ENCODE peak calls at places on chromosomes 6 and 20, in nine cellular contexts. V is mammary epithelial cell; Q is caudate nucleus; T is GM12865; P is GM19239; W is activated CD4-positive, alpha-beta T cell treated with anti-CD3 and anti-CD28 coated beads for 48 hours; L is LoVo; F is germinal center; B is NCI-H1930. K is an unnamed sample.

GRCh38 chr6:63478751-63479150 is 93.5 kb upstream of the LOC128125822 start:
- DNase-seq in T (no peak), L (no peak), Q (no peak), B (no peak), P (no peak), F (no peak), W (no peak), V (peak), K (no peak)

GRCh38 chr6:16704706-16705402 is 56.4 kb downstream of the ATXN1 start:
- DNase-seq in Q (no peak), L (no peak), B (no peak), T (peak), P (no peak), V (peak), F (no peak), W (peak), K (no peak)

GRCh38 chr20:63290677-63291472 is 2.1 kb upstream of the COL20A1 start:
- DNase-seq in L (peak), F (peak), Q (no peak), V (peak), T (peak), W (peak), P (peak), B (peak), K (no peak)

GRCh38 chr6:45423111-45423900 is 45.6 kb upstream of the SUPT3H start:
- DNase-seq in B (no peak), W (peak), V (peak), Q (no peak), T (no peak), F (peak), P (no peak), L (no peak), K (no peak)

GRCh38 chr20:50663095-50663821 is 28.1 kb downstream of the RIPOR3 start:
- DNase-seq in L (no peak), P (no peak), T (peak), B (no peak), W (peak), Q (no peak), F (no peak), V (peak), K (no peak)

GRCh38 chr6:54093306-54093705 is 17.9 kb upstream of the MLIP start:
- DNase-seq in P (no peak), W (no peak), B (no peak), T (no peak), L (no peak), V (no peak), F (no peak), Q (no peak), K (no peak)

GRCh38 chr6:34027445-34027936 is 118.4 kb downstream of the GRM4 start:
- DNase-seq in B (peak), Q (no peak), L (peak), F (peak), T (peak), V (peak), W (peak), P (peak), K (peak)

GRCh38 chr6:44701637-44702101 is 314.2 kb downstream of the CDC5L start:
- DNase-seq in V (no peak), Q (no peak), B (no peak), L (no peak), P (no peak), W (no peak), F (no peak), T (no peak), K (no peak)

GRCh38 chr6:137099689-137100398 is 55.1 kb upstream of the IL20RA start:
- DNase-seq in P (no peak), B (no peak), F (peak), V (no peak), T (peak), W (no peak), L (no peak), Q (no peak), K (no peak)

GRCh38 chr20:48294196-48294595 is 508.9 kb upstream of the SULF2 start:
- DNase-seq in Q (no peak), T (no peak), F (no peak), B (no peak), W (no peak), P (no peak), L (no peak), V (no peak), K (no peak)

GRCh38 chr6:95866732-95867131 is 149.0 kb upstream of the FUT9 start:
- DNase-seq in L (peak), V (no peak), F (no peak), Q (no peak), P (no peak), W (no peak), T (peak), B (no peak), K (no peak)

GRCh38 chr6:195861-196360 is 96.4 kb upstream of the DUSP22 start:
- DNase-seq in T (no peak), Q (no peak), B (no peak), L (no peak), F (no peak), V (no peak), W (peak), P (no peak), K (no peak)

GRCh38 chr6:84019812-84020211 is 13.8 kb upstream of the MRAP2 start:
- DNase-seq in V (no peak), Q (no peak), T (no peak), L (no peak), P (no peak), B (no peak), F (no peak), W (no peak), K (no peak)

GRCh38 chr6:28462401-28462800 is 19.1 kb upstream of the ZSCAN23 start:
- DNase-seq in V (peak), P (no peak), W (no peak), T (no peak), Q (no peak), L (no peak), F (no peak), B (no peak), K (no peak)

GRCh38 chr6:36727491-36728021 is 29.9 kb downstream of the RAB44 start:
- DNase-seq in T (peak), F (no peak), Q (no peak), V (peak), W (no peak), P (no peak), B (no peak), L (no peak), K (no peak)

GRCh38 chr6:115643762-115644161 is 416.9 kb downstream of the FRK start:
- DNase-seq in P (no peak), B (no peak), L (no peak), W (no peak), T (no peak), F (no peak), V (peak), Q (no peak), K (no peak)

GRCh38 chr20:23145281-23145700 is 59.2 kb upstream of the CD93 start:
- DNase-seq in L (no peak), F (no peak), V (no peak), B (no peak), W (no peak), Q (no peak), T (no peak), P (no peak), K (no peak)

GRCh38 chr20:51195419-51195901 is 172.6 kb upstream of the KCNG1 start:
- DNase-seq in P (no peak), W (peak), Q (no peak), B (no peak), F (no peak), T (no peak), L (no peak), V (peak), K (no peak)

GRCh38 chr6:152723398-152723797 is 25.7 kb downstream of the MYCT1 start:
- DNase-seq in Q (no peak), L (no peak), W (no peak), T (no peak), B (no peak), V (peak), F (no peak), P (no peak), K (no peak)

GRCh38 chr20:37538003-37538402 is 10.3 kb upstream of the BLCAP start:
- DNase-seq in Q (no peak), V (peak), T (no peak), B (no peak), L (no peak), P (no peak), F (no peak), W (no peak), K (no peak)

GRCh38 chr6:84575264-84575663 is 189.1 kb downstream of the TBX18 start:
- DNase-seq in P (no peak), F (no peak), B (no peak), Q (no peak), L (no peak), V (peak), T (peak), W (no peak), K (no peak)

GRCh38 chr20:58073945-58074920 is 154.2 kb downstream of the ANKRD60 start:
- DNase-seq in F (no peak), W (no peak), P (no peak), T (no peak), Q (no peak), L (peak), V (peak), B (no peak), K (no peak)

GRCh38 chr6:149636116-149636515 is 12.4 kb downstream of the KATNA1 start:
- DNase-seq in T (no peak), Q (no peak), W (no peak), B (no peak), P (no peak), F (no peak), V (peak), L (peak), K (no peak)

GRCh38 chr6:110618591-110619267 is 142.3 kb upstream of the SLC22A16 start:
- DNase-seq in W (no peak), Q (no peak), T (peak), F (no peak), V (no peak), L (no peak), P (no peak), B (no peak), K (no peak)

GRCh38 chr6:45416700-45417099 is 39.0 kb upstream of the SUPT3H start:
- DNase-seq in P (no peak), L (no peak), Q (no peak), W (no peak), V (no peak), F (no peak), T (no peak), B (no peak), K (no peak)

GRCh38 chr20:53493201-53493908 is 100.3 kb downstream of the ZNF217 start:
- DNase-seq in Q (no peak), L (no peak), W (no peak), T (no peak), P (no peak), F (no peak), V (no peak), B (no peak), K (no peak)

GRCh38 chr20:41330343-41330720 is 10.3 kb upstream of the LPIN3 start:
- DNase-seq in P (no peak), T (no peak), V (peak), L (no peak), Q (no peak), W (no peak), B (no peak), F (no peak), K (no peak)